ENCODE peak calls at places on chromosomes 4 and X, in four cellular contexts. A, F, R and I are unnamed samples.

GRCh38 chrX:11765449-11765848 is 7.4 kb downstream of the MSL3 start:
- DNase-seq in F (no peak), R (no peak), A (no peak), I (no peak)

GRCh38 chrX:38351346-38351745 is 1.1 kb upstream of the OTC start:
- DNase-seq in R (no peak), A (no peak), F (no peak), I (no peak)

GRCh38 chrX:45009371-45010000 is 136.5 kb downstream of the KDM6A start:
- DNase-seq in R (peak; percentile 66), F (no peak), A (no peak), I (no peak)

GRCh38 chrX:109352121-109352556 is 129.7 kb downstream of the GUCY2F start:
- DNase-seq in R (no peak), F (no peak), A (no peak), I (no peak)

GRCh38 chrX:46912673-46913491 is 661 bp downstream of the JADE3 start:
- DNase-seq in A (peak; percentile 87), F (no peak), R (peak; percentile 14), I (peak; percentile 54)

GRCh38 chrX:35276115-35276514 is 333.5 kb downstream of the FAM47B start:
- DNase-seq in F (no peak), A (no peak), R (no peak), I (no peak)

GRCh38 chrX:31154941-31155340 is 83.1 kb upstream of the FTHL17 start:
- DNase-seq in R (no peak), A (no peak), F (no peak), I (no peak)

GRCh38 chrX:72694170-72694569 is 19.9 kb downstream of the PHKA1 start:
- DNase-seq in F (no peak), R (peak; percentile 31), A (no peak), I (no peak)

DNA sequence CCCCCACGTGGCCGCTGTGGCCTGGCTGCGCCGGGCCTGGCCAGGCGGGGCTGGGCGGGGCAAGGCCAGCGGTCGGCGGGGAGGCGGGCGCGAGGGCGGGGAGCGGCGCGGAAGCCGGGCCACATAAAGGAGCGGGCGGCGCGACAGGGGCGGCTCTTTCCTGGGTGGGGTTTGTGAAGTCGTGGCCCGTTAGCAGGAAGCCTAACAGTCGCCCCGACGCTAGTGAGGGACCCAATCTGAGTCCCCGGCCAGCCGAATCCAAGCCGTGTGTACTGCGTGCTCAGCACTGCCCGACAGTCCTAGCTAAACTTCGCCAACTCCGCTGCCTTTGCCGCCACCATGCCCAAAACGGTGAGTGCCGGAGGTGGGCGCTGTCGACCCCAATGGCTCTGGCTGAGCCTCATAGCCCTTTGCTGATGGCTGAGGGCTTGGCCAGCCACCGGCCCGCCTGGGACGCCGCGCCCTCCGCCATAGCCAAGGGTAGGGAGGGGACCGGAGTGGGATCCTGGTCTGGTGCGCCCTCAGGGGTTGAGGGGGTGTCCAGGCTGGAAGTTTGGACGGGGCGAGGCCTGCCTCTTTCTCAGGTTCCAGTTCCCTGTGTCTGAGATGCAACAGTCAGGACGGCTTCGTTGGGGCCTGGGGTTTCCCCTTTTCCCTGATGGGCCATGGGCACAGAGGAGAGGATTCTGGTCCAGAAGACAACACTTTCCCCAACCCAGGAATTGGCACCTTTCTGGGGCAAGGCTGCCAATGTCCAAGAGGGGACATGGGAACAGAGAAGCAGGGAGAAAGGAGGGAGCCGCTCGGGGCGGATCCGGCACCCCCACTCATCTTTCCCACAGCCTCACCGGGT is at the start of gene MSN:
- DNase-seq in F (no peak), A (peak; percentile 96), R (peak; percentile 35), I (peak; percentile 75)
- TF ChIP-seq POLR2A in F (no peak), A (no peak), R (peak; percentile 80), I (peak; percentile 67)

DNA sequence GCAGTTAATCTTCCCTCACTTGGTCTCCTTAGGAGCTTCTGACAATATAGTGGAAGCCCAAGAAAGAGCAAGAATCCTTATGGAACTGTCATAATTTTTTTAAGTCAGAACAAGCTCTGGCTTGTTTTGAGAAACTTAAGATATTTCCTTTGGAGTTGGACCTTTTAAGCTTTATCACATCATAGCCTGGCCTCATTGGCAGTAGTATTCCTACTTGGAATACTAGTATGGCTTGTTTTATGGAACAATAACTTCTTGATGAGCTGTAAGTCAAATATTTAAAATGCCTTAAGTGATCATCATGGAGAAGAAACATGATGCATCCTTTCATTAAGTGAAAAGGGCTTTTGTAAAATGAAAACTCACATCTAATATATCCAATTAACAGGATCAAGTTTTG is 78.0 kb upstream of the NRK start:
- DNase-seq in A (no peak), F (no peak), R (no peak), I (no peak)
- TF ChIP-seq POLR2A in A (no peak), F (no peak), R (no peak), I (no peak)

DNA sequence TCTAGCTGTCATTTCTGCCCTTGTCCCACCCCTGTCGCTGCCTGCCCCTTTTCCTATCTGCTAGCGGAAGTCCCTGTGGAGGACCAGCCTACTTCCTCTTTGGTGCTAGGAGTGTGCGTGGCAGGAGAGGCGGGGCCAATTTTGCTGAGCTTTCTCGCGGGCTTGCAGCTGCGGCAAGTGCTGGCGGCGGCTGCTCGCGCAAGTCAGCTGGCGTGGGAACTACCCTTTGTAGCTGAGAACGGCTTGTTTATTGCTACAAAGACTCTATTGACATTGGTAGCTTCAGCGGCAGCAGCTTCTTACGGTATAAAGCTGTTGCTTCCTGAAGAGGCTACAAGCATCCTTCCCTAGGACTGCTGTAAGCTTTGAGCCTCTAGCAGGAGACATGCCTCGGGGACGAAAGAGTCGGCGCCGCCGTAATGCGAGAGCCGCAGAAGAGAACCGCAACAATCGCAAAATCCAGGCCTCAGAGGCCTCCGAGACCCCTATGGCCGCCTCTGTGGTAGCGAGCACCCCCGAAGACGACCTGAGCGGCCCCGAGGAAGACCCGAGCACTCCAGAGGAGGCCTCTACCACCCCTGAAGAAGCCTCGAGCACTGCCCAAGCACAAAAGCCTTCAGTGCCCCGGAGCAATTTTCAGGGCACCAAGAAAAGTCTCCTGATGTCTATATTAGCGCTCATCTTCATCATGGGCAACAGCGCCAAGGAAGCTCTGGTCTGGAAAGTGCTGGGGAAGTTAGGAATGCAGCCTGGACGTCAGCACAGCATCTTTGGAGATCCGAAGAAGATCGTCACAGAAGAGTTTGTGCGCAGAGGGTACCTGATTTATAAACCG is at the start of gene MAGEH1:
- DNase-seq in R (peak; percentile 79), A (peak; percentile 93), F (no peak), I (peak; percentile 76)
- TF ChIP-seq POLR2A in R (peak; percentile 65), A (no peak), F (no peak), I (peak; percentile 46)

GRCh38 chr4:82352825-82353370 is 20.9 kb downstream of the HNRNPD start:
- DNase-seq in R (peak; percentile 8), F (no peak), A (no peak), I (no peak)
- TF ChIP-seq POLR2A in R (no peak), F (no peak), A (no peak), I (no peak)

GRCh38 chrX:150982786-150983525 is at the start of gene HMGB3:
- DNase-seq in R (peak; percentile 86), F (peak; percentile 84), A (peak; percentile 93), I (peak; percentile 92)
- TF ChIP-seq POLR2A in R (no peak), F (no peak), A (no peak), I (peak; percentile 67)

DNA sequence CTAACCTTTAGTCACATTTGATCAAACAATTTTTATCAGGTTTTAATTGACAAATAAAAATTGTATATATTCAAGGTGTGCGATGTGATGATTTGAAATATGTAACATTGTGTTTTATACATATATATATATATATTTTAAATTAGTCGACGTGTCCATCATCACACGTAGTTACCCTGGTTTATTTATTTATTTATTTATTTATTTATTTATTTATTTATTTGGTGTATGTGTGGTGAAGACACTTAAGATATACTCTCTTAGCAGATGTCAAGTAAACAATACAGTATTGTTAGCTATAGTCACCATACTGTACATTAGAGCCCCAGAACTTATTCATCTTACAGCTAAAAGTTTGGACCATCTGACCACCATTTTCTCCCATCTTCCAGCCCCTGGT is 224.9 kb upstream of the HHIP start:
- DNase-seq in R (no peak), F (no peak), A (no peak), I (no peak)
- TF ChIP-seq POLR2A in R (no peak), F (no peak), A (no peak), I (no peak)

DNA sequence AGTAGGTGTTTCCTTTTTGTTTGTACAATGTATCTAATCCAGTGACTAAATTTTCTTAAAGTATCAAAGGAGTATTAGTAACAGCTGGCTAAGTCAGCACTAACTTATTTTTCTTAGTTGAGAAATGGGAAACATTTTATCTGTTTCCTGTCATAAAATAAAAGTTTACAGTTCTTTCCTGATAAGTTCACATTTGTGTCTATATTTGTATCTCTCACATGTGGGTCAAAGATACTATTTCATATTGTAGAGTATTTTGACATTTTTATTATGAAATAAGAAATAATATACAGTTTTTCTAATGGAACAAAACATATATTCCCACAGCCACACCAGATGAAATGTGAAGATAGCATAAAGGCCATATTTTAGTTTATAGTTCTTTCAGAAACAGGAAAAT is 90.4 kb downstream of the RAPGEF2 start:
- DNase-seq in R (no peak), F (no peak), A (no peak), I (no peak)
- TF ChIP-seq POLR2A in R (no peak), F (no peak), A (no peak), I (no peak)